ENCODE peak calls at places on chromosomes 11 and 22, in five cellular contexts. One of them, this sample, is unnamed.

GRCh38 chr11:92104349-92104748 is 120.3 kb upstream of the FAT3 start:
- DNase-seq in heart left ventricle: no peak
- DNase-seq in PC-9: no peak
- DNase-seq in kidney: no peak
- DNase-seq in psoas muscle: no peak
- DNase-seq in this sample: no peak

GRCh38 chr11:86559311-86559945 is 113.0 kb downstream of the ME3 start:
- DNase-seq in heart left ventricle: peak
- DNase-seq in PC-9: no peak
- DNase-seq in kidney: no peak
- DNase-seq in psoas muscle: peak
- DNase-seq in this sample: no peak

GRCh38 chr11:125167954-125168821 is 3.6 kb downstream of the PKNOX2 start:
- DNase-seq in heart left ventricle: no peak
- DNase-seq in PC-9: no peak
- DNase-seq in kidney: no peak
- DNase-seq in psoas muscle: no peak
- DNase-seq in this sample: no peak

GRCh38 chr22:46287873-46288751 is 8.6 kb upstream of the GTSE1 start:
- DNase-seq in heart left ventricle: peak
- DNase-seq in PC-9: peak
- DNase-seq in kidney: no peak
- DNase-seq in psoas muscle: peak
- DNase-seq in this sample: no peak

GRCh38 chr11:14520902-14521151 is 641 bp upstream of the PSMA1 start:
- DNase-seq in heart left ventricle: no peak
- DNase-seq in PC-9: no peak
- DNase-seq in kidney: no peak
- DNase-seq in psoas muscle: no peak
- DNase-seq in this sample: no peak

GRCh38 chr11:120964857-120965256 is 59.0 kb upstream of the TBCEL start:
- DNase-seq in heart left ventricle: no peak
- DNase-seq in PC-9: no peak
- DNase-seq in kidney: no peak
- DNase-seq in psoas muscle: no peak
- DNase-seq in this sample: no peak

GRCh38 chr11:31641477-31642062 is 132.0 kb downstream of the ELP4 start:
- DNase-seq in heart left ventricle: no peak
- DNase-seq in PC-9: peak
- DNase-seq in kidney: no peak
- DNase-seq in psoas muscle: no peak
- DNase-seq in this sample: no peak

GRCh38 chr22:44938886-44939285 is 70.9 kb downstream of the PHF21B start:
- DNase-seq in heart left ventricle: no peak
- DNase-seq in PC-9: no peak
- DNase-seq in kidney: peak
- DNase-seq in psoas muscle: peak
- DNase-seq in this sample: no peak

GRCh38 chr11:103215812-103216211 is 106.6 kb downstream of the DYNC2H1 start:
- DNase-seq in heart left ventricle: no peak
- DNase-seq in PC-9: no peak
- DNase-seq in kidney: no peak
- DNase-seq in psoas muscle: no peak
- DNase-seq in this sample: no peak

GRCh38 chr11:100776212-100776896 is 89.3 kb downstream of the ARHGAP42 start:
- DNase-seq in heart left ventricle: no peak
- DNase-seq in PC-9: peak
- DNase-seq in kidney: no peak
- DNase-seq in psoas muscle: no peak
- DNase-seq in this sample: no peak

GRCh38 chr22:45889539-45890350 is 87.2 kb downstream of the WNT7B start:
- DNase-seq in heart left ventricle: no peak
- DNase-seq in PC-9: no peak
- DNase-seq in kidney: peak
- DNase-seq in psoas muscle: peak
- DNase-seq in this sample: no peak

GRCh38 chr11:128575956-128576340 is 11.4 kb downstream of the ETS1 start:
- DNase-seq in heart left ventricle: peak
- DNase-seq in PC-9: no peak
- DNase-seq in kidney: no peak
- DNase-seq in psoas muscle: no peak
- DNase-seq in this sample: no peak

GRCh38 chr11:114262681-114263509 is 33.3 kb upstream of the NNMT start:
- DNase-seq in heart left ventricle: peak
- DNase-seq in PC-9: peak
- DNase-seq in kidney: no peak
- DNase-seq in psoas muscle: peak
- DNase-seq in this sample: peak

GRCh38 chr11:102810943-102811528 is 13.1 kb upstream of the MMP1 start:
- DNase-seq in heart left ventricle: no peak
- DNase-seq in PC-9: no peak
- DNase-seq in kidney: no peak
- DNase-seq in psoas muscle: no peak
- DNase-seq in this sample: no peak

GRCh38 chr11:130562549-130562948 is 114.1 kb downstream of the ADAMTS15 start:
- DNase-seq in heart left ventricle: no peak
- DNase-seq in PC-9: no peak
- DNase-seq in kidney: no peak
- DNase-seq in psoas muscle: no peak
- DNase-seq in this sample: no peak

GRCh38 chr22:41482319-41482935 is 13.5 kb downstream of the ACO2 start:
- DNase-seq in heart left ventricle: no peak
- DNase-seq in PC-9: no peak
- DNase-seq in kidney: no peak
- DNase-seq in psoas muscle: no peak
- DNase-seq in this sample: no peak

GRCh38 chr11:43507171-43507570 is 148.5 kb downstream of the TTC17 start:
- DNase-seq in heart left ventricle: no peak
- DNase-seq in PC-9: no peak
- DNase-seq in kidney: no peak
- DNase-seq in psoas muscle: no peak
- DNase-seq in this sample: no peak

GRCh38 chr22:42613869-42614268 is 814 bp downstream of the POLDIP3 start:
- DNase-seq in heart left ventricle: no peak
- DNase-seq in PC-9: peak
- DNase-seq in kidney: peak
- DNase-seq in psoas muscle: no peak
- DNase-seq in this sample: no peak

GRCh38 chr22:43110927-43111623 is 525 bp downstream of the BIK start:
- DNase-seq in heart left ventricle: no peak
- DNase-seq in PC-9: no peak
- DNase-seq in kidney: no peak
- DNase-seq in psoas muscle: no peak
- DNase-seq in this sample: no peak

GRCh38 chr22:22342697-22343602 is 98.4 kb downstream of the VPREB1 start:
- DNase-seq in heart left ventricle: no peak
- DNase-seq in PC-9: peak
- DNase-seq in kidney: peak
- DNase-seq in psoas muscle: no peak
- DNase-seq in this sample: peak

GRCh38 chr22:32680895-32681294 is 120.6 kb upstream of the TIMP3 start:
- DNase-seq in heart left ventricle: no peak
- DNase-seq in PC-9: no peak
- DNase-seq in kidney: no peak
- DNase-seq in psoas muscle: no peak
- DNase-seq in this sample: no peak

GRCh38 chr11:3213659-3214419 is 4.8 kb downstream of the MRGPRG start:
- DNase-seq in heart left ventricle: no peak
- DNase-seq in PC-9: no peak
- DNase-seq in kidney: peak
- DNase-seq in psoas muscle: peak
- DNase-seq in this sample: no peak

GRCh38 chr11:134313821-134314607 is 17.8 kb upstream of the GLB1L2 start:
- DNase-seq in heart left ventricle: no peak
- DNase-seq in PC-9: no peak
- DNase-seq in kidney: no peak
- DNase-seq in psoas muscle: no peak
- DNase-seq in this sample: no peak

GRCh38 chr22:23072911-23073491 is 2.7 kb downstream of the GNAZ start:
- DNase-seq in heart left ventricle: no peak
- DNase-seq in PC-9: no peak
- DNase-seq in kidney: peak
- DNase-seq in psoas muscle: peak
- DNase-seq in this sample: peak

GRCh38 chr11:13776134-13776815 is 107.8 kb downstream of the FAR1 start:
- DNase-seq in heart left ventricle: no peak
- DNase-seq in PC-9: no peak
- DNase-seq in kidney: no peak
- DNase-seq in psoas muscle: no peak
- DNase-seq in this sample: no peak

GRCh38 chr11:20020198-20020597 is 140.1 kb downstream of the DBX1 start:
- DNase-seq in heart left ventricle: no peak
- DNase-seq in PC-9: no peak
- DNase-seq in kidney: no peak
- DNase-seq in psoas muscle: no peak
- DNase-seq in this sample: no peak

GRCh38 chr11:20021771-20022362 is 138.4 kb downstream of the DBX1 start:
- DNase-seq in heart left ventricle: no peak
- DNase-seq in PC-9: no peak
- DNase-seq in kidney: no peak
- DNase-seq in psoas muscle: no peak
- DNase-seq in this sample: no peak

GRCh38 chr11:20020716-20021115 is 139.6 kb downstream of the DBX1 start:
- DNase-seq in heart left ventricle: no peak
- DNase-seq in PC-9: no peak
- DNase-seq in kidney: no peak
- DNase-seq in psoas muscle: no peak
- DNase-seq in this sample: no peak

GRCh38 chr11:20022363-20023081 is 137.8 kb downstream of the DBX1 start:
- DNase-seq in heart left ventricle: no peak
- DNase-seq in PC-9: no peak
- DNase-seq in kidney: no peak
- DNase-seq in psoas muscle: no peak
- DNase-seq in this sample: no peak

DNA sequence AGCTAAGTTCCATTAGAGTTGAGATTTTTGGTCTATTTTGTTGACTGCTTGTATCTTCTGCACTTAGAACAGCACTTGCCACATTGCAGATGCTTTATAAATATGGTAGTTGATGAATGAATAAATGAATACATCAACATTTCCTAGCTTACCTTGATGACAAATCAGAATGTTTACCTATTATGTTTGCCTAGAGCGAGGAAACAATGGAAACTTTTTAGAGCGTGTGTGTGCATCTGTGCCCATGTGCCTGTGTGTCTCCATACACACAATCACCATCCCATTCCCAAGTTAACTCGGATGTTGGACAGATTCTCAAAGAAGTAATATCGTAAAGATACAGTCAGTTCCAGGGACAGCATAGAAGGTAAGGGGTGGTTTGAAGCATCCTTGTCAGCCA is 139.1 kb downstream of the DBX1 start:
- DNase-seq in heart left ventricle: no peak
- DNase-seq in PC-9: no peak
- DNase-seq in kidney: no peak
- DNase-seq in psoas muscle: no peak
- DNase-seq in this sample: no peak
- H3K4me3 ChIP-seq in heart left ventricle: no peak
- H3K4me3 ChIP-seq in PC-9: no peak
- H3K4me3 ChIP-seq in kidney: no peak
- H3K4me3 ChIP-seq in psoas muscle: no peak
- H3K4me3 ChIP-seq in this sample: no peak

GRCh38 chr11:12531020-12531419 is 143.2 kb upstream of the TEAD1 start:
- DNase-seq in heart left ventricle: no peak
- DNase-seq in PC-9: no peak
- DNase-seq in kidney: no peak
- DNase-seq in psoas muscle: no peak
- DNase-seq in this sample: no peak
- H3K27ac ChIP-seq in heart left ventricle: no peak
- H3K27ac ChIP-seq in PC-9: no peak
- H3K27ac ChIP-seq in kidney: no peak
- H3K27ac ChIP-seq in psoas muscle: no peak
- H3K27ac ChIP-seq in this sample: no peak

GRCh38 chr11:64036081-64037026 is 623 bp downstream of the FLRT1 start:
- DNase-seq in heart left ventricle: peak
- DNase-seq in PC-9: no peak
- DNase-seq in kidney: no peak
- DNase-seq in psoas muscle: peak
- DNase-seq in this sample: peak
- TF ChIP-seq CTCF in heart left ventricle: peak
- TF ChIP-seq CTCF in PC-9: no peak
- TF ChIP-seq CTCF in kidney: no peak
- TF ChIP-seq CTCF in psoas muscle: no peak
- TF ChIP-seq CTCF in this sample: no peak

GRCh38 chr11:8811571-8811970 is 99.4 kb upstream of the AKIP1 start:
- DNase-seq in heart left ventricle: no peak
- DNase-seq in PC-9: no peak
- DNase-seq in kidney: no peak
- DNase-seq in psoas muscle: no peak
- DNase-seq in this sample: no peak
- H3K4me3 ChIP-seq in heart left ventricle: no peak
- H3K4me3 ChIP-seq in PC-9: no peak
- H3K4me3 ChIP-seq in kidney: no peak
- H3K4me3 ChIP-seq in psoas muscle: peak
- H3K4me3 ChIP-seq in this sample: peak

GRCh38 chr22:27745154-27745553 is 56.4 kb downstream of the MN1 start:
- DNase-seq in heart left ventricle: no peak
- DNase-seq in PC-9: no peak
- DNase-seq in kidney: no peak
- DNase-seq in psoas muscle: no peak
- DNase-seq in this sample: no peak
- H3K27ac ChIP-seq in heart left ventricle: no peak
- H3K27ac ChIP-seq in PC-9: no peak
- H3K27ac ChIP-seq in kidney: no peak
- H3K27ac ChIP-seq in psoas muscle: no peak
- H3K27ac ChIP-seq in this sample: no peak

GRCh38 chr11:46117842-46118241 is 3.4 kb downstream of the PHF21A start:
- DNase-seq in heart left ventricle: no peak
- DNase-seq in PC-9: no peak
- DNase-seq in kidney: no peak
- DNase-seq in psoas muscle: no peak
- DNase-seq in this sample: no peak
- TF ChIP-seq CTCF in heart left ventricle: no peak
- TF ChIP-seq CTCF in PC-9: peak
- TF ChIP-seq CTCF in kidney: no peak
- TF ChIP-seq CTCF in psoas muscle: no peak
- TF ChIP-seq CTCF in this sample: no peak

GRCh38 chr11:76251576-76251975 is 45.3 kb upstream of the WNT11 start:
- DNase-seq in heart left ventricle: no peak
- DNase-seq in PC-9: no peak
- DNase-seq in kidney: no peak
- DNase-seq in psoas muscle: no peak
- DNase-seq in this sample: no peak
- H3K4me3 ChIP-seq in heart left ventricle: no peak
- H3K4me3 ChIP-seq in PC-9: no peak
- H3K4me3 ChIP-seq in kidney: no peak
- H3K4me3 ChIP-seq in psoas muscle: no peak
- H3K4me3 ChIP-seq in this sample: no peak

GRCh38 chr22:24432059-24432853 is 4.9 kb downstream of the ADORA2A start:
- DNase-seq in heart left ventricle: peak
- DNase-seq in PC-9: no peak
- DNase-seq in kidney: peak
- DNase-seq in psoas muscle: peak
- DNase-seq in this sample: peak
- H3K27ac ChIP-seq in heart left ventricle: peak
- H3K27ac ChIP-seq in PC-9: no peak
- H3K27ac ChIP-seq in kidney: peak
- H3K27ac ChIP-seq in psoas muscle: peak
- H3K27ac ChIP-seq in this sample: no peak

GRCh38 chr11:112355726-112356125 is 95.1 kb upstream of the PLET1 start:
- DNase-seq in heart left ventricle: peak
- DNase-seq in PC-9: peak
- DNase-seq in kidney: no peak
- DNase-seq in psoas muscle: no peak
- DNase-seq in this sample: no peak
- TF ChIP-seq CTCF in heart left ventricle: no peak
- TF ChIP-seq CTCF in PC-9: peak
- TF ChIP-seq CTCF in kidney: no peak
- TF ChIP-seq CTCF in psoas muscle: no peak
- TF ChIP-seq CTCF in this sample: no peak